ENCODE peak calls at places on chromosomes 7 and 10, in six cellular contexts. U is A549, R is GM12878, N is HepG2, D is endothelial cell of umbilical vein, Y is K562. V is an unnamed sample.

GRCh38 chr10:26798298-26798697 is 62.5 kb downstream of the ABI1 start:
- DNase-seq in N (no peak), R (no peak), U (no peak), D (no peak), Y (no peak), V (no peak)

GRCh38 chr7:107152011-107152410 is 16.8 kb upstream of the HBP1 start:
- DNase-seq in N (no peak), R (no peak), U (peak; percentile 19), Y (no peak), D (no peak), V (peak; percentile 39)

GRCh38 chr10:79185067-79185774 is 116.5 kb downstream of the ZMIZ1 start:
- DNase-seq in Y (no peak), R (no peak), U (no peak), D (peak; percentile 59), N (peak; percentile 85), V (no peak)

GRCh38 chr7:95766657-95767056 is 5.7 kb upstream of the DYNC1I1 start:
- DNase-seq in Y (no peak), U (no peak), N (no peak), D (no peak), R (no peak), V (no peak)

GRCh38 chr10:77156406-77156879 is 481.2 kb downstream of the KCNMA1 start:
- DNase-seq in N (no peak), Y (no peak), U (peak; percentile 60), D (peak; percentile 83), R (no peak), V (peak; percentile 10)

GRCh38 chr10:48224979-48225560 is 49.4 kb downstream of the FRMPD2 start:
- DNase-seq in D (no peak), R (no peak), Y (no peak), N (no peak), U (no peak), V (no peak)

GRCh38 chr7:86939197-86939814 is 120.1 kb downstream of the ELAPOR2 start:
- DNase-seq in N (peak; percentile 67), R (peak; percentile 40), U (peak; percentile 72), Y (peak; percentile 42), D (peak; percentile 87), V (peak; percentile 64)

GRCh38 chr10:23158370-23158769 is 33.7 kb upstream of the PTF1A start:
- DNase-seq in Y (peak; percentile 80), D (peak; percentile 60), U (peak; percentile 71), R (no peak), N (peak; percentile 55), V (peak; percentile 57)

GRCh38 chr10:48501806-48502771 is 102.8 kb downstream of the ARHGAP22 start:
- DNase-seq in U (no peak), R (peak; percentile 40), N (no peak), Y (no peak), D (no peak), V (no peak)

GRCh38 chr10:3622427-3622826 is 162.6 kb downstream of the KLF6 start:
- DNase-seq in U (no peak), Y (no peak), N (no peak), R (no peak), D (no peak), V (peak; percentile 11)

GRCh38 chr10:26653004-26653403 is 44.5 kb upstream of the PDSS1 start:
- DNase-seq in R (no peak), Y (no peak), U (no peak), D (no peak), N (no peak), V (no peak)

GRCh38 chr7:142111509-142111908 is at the start of gene MGAM2:
- DNase-seq in Y (no peak), N (no peak), U (no peak), R (no peak), D (no peak), V (no peak)

GRCh38 chr10:125343118-125343752 is 182.9 kb upstream of the CTBP2 start:
- DNase-seq in R (no peak), N (peak; percentile 7), U (peak; percentile 49), Y (peak; percentile 15), D (peak; percentile 51), V (peak; percentile 36)

GRCh38 chr7:93156884-93157283 is 8.7 kb upstream of the SAMD9L start:
- DNase-seq in R (no peak), U (no peak), Y (no peak), N (no peak), D (no peak), V (no peak)

GRCh38 chr10:74981831-74982633 is 129.4 kb upstream of the SAMD8 start:
- DNase-seq in R (no peak), D (no peak), N (no peak), U (no peak), Y (no peak), V (no peak)

GRCh38 chr7:47039089-47039648 is 542.7 kb downstream of the TNS3 start:
- DNase-seq in D (no peak), N (no peak), U (no peak), R (no peak), Y (no peak), V (no peak)

GRCh38 chr10:44577533-44577932 is 192.6 kb upstream of the CXCL12 start:
- DNase-seq in D (no peak), N (no peak), Y (no peak), R (no peak), U (no peak), V (no peak)

GRCh38 chr7:134920026-134920758 is 66.1 kb upstream of the AGBL3 start:
- DNase-seq in U (peak; percentile 45), N (no peak), Y (no peak), R (no peak), D (no peak), V (no peak)

GRCh38 chr7:135321556-135321955 is 87.9 kb downstream of the STRA8 start:
- DNase-seq in U (no peak), D (peak; percentile 22), Y (no peak), N (no peak), R (no peak), V (peak; percentile 45)

GRCh38 chr10:133419211-133419950 is 5.0 kb downstream of the SPRN start:
- DNase-seq in Y (no peak), D (no peak), U (no peak), R (no peak), N (no peak), V (no peak)

GRCh38 chr7:92625617-92626016 is 35.4 kb upstream of the FAM133B start:
- DNase-seq in R (no peak), D (peak; percentile 81), Y (no peak), N (no peak), U (no peak), V (no peak)

GRCh38 chr10:96719850-96720421 is 378 bp downstream of the PIK3AP1 start:
- DNase-seq in N (peak; percentile 16), D (no peak), R (no peak), U (peak; percentile 49), Y (peak; percentile 58), V (peak; percentile 95)

GRCh38 chr10:96721207-96721572 is 876 bp upstream of the PIK3AP1 start:
- DNase-seq in R (no peak), D (no peak), N (no peak), Y (no peak), U (no peak), V (no peak)

GRCh38 chr10:96718304-96718990 is 1.9 kb downstream of the PIK3AP1 start:
- DNase-seq in Y (peak; percentile 27), D (no peak), U (no peak), N (no peak), R (no peak), V (peak; percentile 84)

GRCh38 chr10:96720422-96721206 is at the start of gene PIK3AP1:
- DNase-seq in N (no peak), U (peak; percentile 12), Y (peak; percentile 48), D (no peak), R (no peak), V (peak; percentile 95)

GRCh38 chr10:96719205-96719604 is 1.1 kb downstream of the PIK3AP1 start:
- DNase-seq in R (no peak), U (no peak), D (no peak), Y (no peak), N (no peak), V (no peak)
- H3K4me3 ChIP-seq in R (peak overlapping the region; percentile 97), U (no peak overlapping the region), D (no peak overlapping the region), Y (no peak overlapping the region), N (no peak overlapping the region), V (peak overlapping the region; percentile 84)

GRCh38 chr7:133275441-133276105 is 22.7 kb downstream of the EXOC4 start:
- DNase-seq in U (no peak), N (no peak), R (no peak), D (no peak), Y (no peak), V (no peak)

GRCh38 chr7:133273221-133273620 is 20.3 kb downstream of the EXOC4 start:
- DNase-seq in D (no peak), R (no peak), U (no peak), N (no peak), Y (no peak), V (no peak)

GRCh38 chr7:133274265-133274664 is 21.4 kb downstream of the EXOC4 start:
- DNase-seq in R (no peak), D (no peak), U (no peak), Y (no peak), N (no peak), V (no peak)

GRCh38 chr7:133275008-133275407 is 22.1 kb downstream of the EXOC4 start:
- DNase-seq in R (no peak), D (no peak), Y (no peak), U (peak; percentile 17), N (no peak), V (no peak)
- TF ChIP-seq MYC in R (no peak), D (no peak), Y (no peak), U (no peak), N (no peak), V (no peak)

GRCh38 chr7:29853072-29853471 is 46.8 kb downstream of the WIPF3 start:
- DNase-seq in U (no peak), R (no peak), Y (no peak), D (no peak), N (no peak), V (no peak)
- TF ChIP-seq MAX in U (no peak), R (no peak), Y (no peak), D (no peak), N (no peak), V (no peak)

DNA sequence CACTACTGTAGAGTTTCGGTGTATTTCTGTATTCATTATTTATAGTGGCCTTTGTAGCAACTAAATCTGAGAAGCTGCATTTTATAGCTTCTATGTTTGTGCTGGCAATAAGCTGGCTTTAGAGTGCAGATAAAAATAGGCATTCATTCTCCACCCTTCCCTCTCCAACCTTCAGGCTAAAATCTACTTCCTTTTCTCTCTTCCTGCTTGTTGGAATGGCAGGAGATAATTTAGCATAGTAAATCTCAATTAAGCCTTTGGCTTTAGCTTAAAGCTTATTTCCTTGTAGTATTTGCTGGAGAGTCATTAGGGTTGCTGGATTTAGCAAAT is 58.5 kb downstream of the CPVL start:
- DNase-seq in Y (no peak), U (no peak), N (no peak), R (no peak), D (no peak), V (no peak)
- H3K4me3 ChIP-seq in Y (no peak overlapping the region), U (no peak overlapping the region), N (no peak overlapping the region), R (no peak overlapping the region), D (no peak overlapping the region), V (no peak overlapping the region)

GRCh38 chr7:101882595-101883564 is 65.5 kb downstream of the CUX1 start:
- DNase-seq in Y (peak; percentile 91), N (peak; percentile 99), U (peak; percentile 100), D (peak; percentile 98), R (no peak), V (peak; percentile 62)
- TF ChIP-seq MYC in Y (peak; percentile 55), N (peak; percentile 53), U (no peak), D (no peak), R (no peak), V (no peak)

V was measured in NB4.